ENCODE peak calls at places on chromosome 4, in eight cellular contexts. One of them, this sample, is unnamed.

GRCh38 chr4:83974111-83974789 is 438.3 kb downstream of the GPAT3 start:
- DNase-seq in brain microvascular endothelial cell: no peak
- DNase-seq in bronchial epithelial cell: peak; percentile 81
- DNase-seq in adipocyte: no peak
- DNase-seq in body of pancreas: no peak
- DNase-seq in HCT116: no peak
- DNase-seq in fibroblast of lung: no peak
- DNase-seq in cardiac muscle cell: no peak
- DNase-seq in this sample: no peak

GRCh38 chr4:73864365-73864764 is 4.8 kb upstream of the CXCL1 start:
- DNase-seq in HCT116: no peak
- DNase-seq in bronchial epithelial cell: peak; percentile 59
- DNase-seq in adipocyte: no peak
- DNase-seq in brain microvascular endothelial cell: no peak
- DNase-seq in body of pancreas: peak; percentile 37
- DNase-seq in fibroblast of lung: no peak
- DNase-seq in cardiac muscle cell: peak; percentile 7
- DNase-seq in this sample: no peak

GRCh38 chr4:38386654-38387188 is 277.3 kb upstream of the KLF3 start:
- DNase-seq in brain microvascular endothelial cell: no peak
- DNase-seq in body of pancreas: no peak
- DNase-seq in cardiac muscle cell: no peak
- DNase-seq in fibroblast of lung: no peak
- DNase-seq in bronchial epithelial cell: no peak
- DNase-seq in adipocyte: no peak
- DNase-seq in HCT116: no peak
- DNase-seq in this sample: no peak

GRCh38 chr4:186765138-186765537 is 41.5 kb upstream of the FAT1 start:
- DNase-seq in fibroblast of lung: peak; percentile 78
- DNase-seq in adipocyte: no peak
- DNase-seq in cardiac muscle cell: no peak
- DNase-seq in brain microvascular endothelial cell: no peak
- DNase-seq in body of pancreas: no peak
- DNase-seq in bronchial epithelial cell: no peak
- DNase-seq in HCT116: peak; percentile 68
- DNase-seq in this sample: no peak

GRCh38 chr4:23930750-23931488 is 41.1 kb upstream of the PPARGC1A start:
- DNase-seq in bronchial epithelial cell: no peak
- DNase-seq in body of pancreas: peak; percentile 67
- DNase-seq in brain microvascular endothelial cell: peak; percentile 64
- DNase-seq in cardiac muscle cell: peak; percentile 70
- DNase-seq in adipocyte: no peak
- DNase-seq in HCT116: no peak
- DNase-seq in fibroblast of lung: peak; percentile 32
- DNase-seq in this sample: no peak

GRCh38 chr4:26235500-26235899 is 85.3 kb upstream of the RBPJ start:
- DNase-seq in body of pancreas: peak; percentile 40
- DNase-seq in bronchial epithelial cell: peak; percentile 91
- DNase-seq in cardiac muscle cell: no peak
- DNase-seq in brain microvascular endothelial cell: no peak
- DNase-seq in fibroblast of lung: peak; percentile 47
- DNase-seq in adipocyte: peak; percentile 85
- DNase-seq in HCT116: no peak
- DNase-seq in this sample: no peak

GRCh38 chr4:1673671-1674070 is 10.4 kb downstream of the FAM53A start:
- DNase-seq in body of pancreas: no peak
- DNase-seq in bronchial epithelial cell: no peak
- DNase-seq in adipocyte: no peak
- DNase-seq in fibroblast of lung: no peak
- DNase-seq in HCT116: no peak
- DNase-seq in cardiac muscle cell: no peak
- DNase-seq in brain microvascular endothelial cell: no peak
- DNase-seq in this sample: no peak

GRCh38 chr4:167233523-167234387 is 539 bp downstream of the SPOCK3 start:
- DNase-seq in bronchial epithelial cell: peak; percentile 34
- DNase-seq in HCT116: no peak
- DNase-seq in brain microvascular endothelial cell: peak; percentile 2
- DNase-seq in body of pancreas: no peak
- DNase-seq in fibroblast of lung: peak; percentile 39
- DNase-seq in adipocyte: peak; percentile 45
- DNase-seq in cardiac muscle cell: peak; percentile 24
- DNase-seq in this sample: no peak

GRCh38 chr4:20831746-20832145 is 131.5 kb downstream of the PACRGL start:
- DNase-seq in fibroblast of lung: peak; percentile 44
- DNase-seq in bronchial epithelial cell: no peak
- DNase-seq in body of pancreas: no peak
- DNase-seq in cardiac muscle cell: no peak
- DNase-seq in brain microvascular endothelial cell: peak; percentile 18
- DNase-seq in HCT116: no peak
- DNase-seq in adipocyte: no peak
- DNase-seq in this sample: no peak

GRCh38 chr4:76920715-76921114 is 22.8 kb upstream of the SOWAHB start:
- DNase-seq in adipocyte: no peak
- DNase-seq in HCT116: no peak
- DNase-seq in brain microvascular endothelial cell: no peak
- DNase-seq in fibroblast of lung: no peak
- DNase-seq in bronchial epithelial cell: no peak
- DNase-seq in body of pancreas: no peak
- DNase-seq in cardiac muscle cell: no peak
- DNase-seq in this sample: no peak

GRCh38 chr4:3229964-3230363 is 19.0 kb upstream of the MSANTD1 start:
- DNase-seq in brain microvascular endothelial cell: no peak
- DNase-seq in bronchial epithelial cell: no peak
- DNase-seq in body of pancreas: no peak
- DNase-seq in adipocyte: no peak
- DNase-seq in fibroblast of lung: no peak
- DNase-seq in cardiac muscle cell: no peak
- DNase-seq in HCT116: no peak
- DNase-seq in this sample: no peak

GRCh38 chr4:186554890-186555827 is at the start of gene MTNR1A:
- DNase-seq in body of pancreas: peak; percentile 8
- DNase-seq in adipocyte: peak; percentile 15
- DNase-seq in cardiac muscle cell: peak; percentile 63
- DNase-seq in HCT116: no peak
- DNase-seq in bronchial epithelial cell: no peak
- DNase-seq in fibroblast of lung: peak; percentile 17
- DNase-seq in brain microvascular endothelial cell: no peak
- DNase-seq in this sample: no peak

GRCh38 chr4:172726001-172726423 is 442.6 kb upstream of the GALNT7 start:
- DNase-seq in cardiac muscle cell: no peak
- DNase-seq in HCT116: no peak
- DNase-seq in fibroblast of lung: no peak
- DNase-seq in bronchial epithelial cell: peak; percentile 9
- DNase-seq in body of pancreas: no peak
- DNase-seq in brain microvascular endothelial cell: no peak
- DNase-seq in adipocyte: no peak
- DNase-seq in this sample: no peak

GRCh38 chr4:8744083-8744805 is 127.4 kb downstream of the HMX1 start:
- DNase-seq in cardiac muscle cell: no peak
- DNase-seq in brain microvascular endothelial cell: no peak
- DNase-seq in HCT116: no peak
- DNase-seq in body of pancreas: no peak
- DNase-seq in adipocyte: no peak
- DNase-seq in bronchial epithelial cell: no peak
- DNase-seq in fibroblast of lung: no peak
- DNase-seq in this sample: no peak

GRCh38 chr4:15348695-15349094 is 79.1 kb upstream of the C1QTNF7 start:
- DNase-seq in adipocyte: no peak
- DNase-seq in fibroblast of lung: no peak
- DNase-seq in body of pancreas: no peak
- DNase-seq in bronchial epithelial cell: peak; percentile 78
- DNase-seq in brain microvascular endothelial cell: no peak
- DNase-seq in cardiac muscle cell: no peak
- DNase-seq in HCT116: no peak
- DNase-seq in this sample: no peak

GRCh38 chr4:185654311-185654710 is 119.0 kb upstream of the PDLIM3 start:
- DNase-seq in bronchial epithelial cell: peak; percentile 44
- DNase-seq in body of pancreas: no peak
- DNase-seq in brain microvascular endothelial cell: no peak
- DNase-seq in cardiac muscle cell: no peak
- DNase-seq in HCT116: no peak
- DNase-seq in adipocyte: no peak
- DNase-seq in fibroblast of lung: no peak
- DNase-seq in this sample: no peak

GRCh38 chr4:169314906-169315305 is 44.1 kb upstream of the SH3RF1 start:
- DNase-seq in cardiac muscle cell: peak; percentile 58
- DNase-seq in HCT116: peak; percentile 37
- DNase-seq in body of pancreas: peak; percentile 92
- DNase-seq in brain microvascular endothelial cell: peak; percentile 81
- DNase-seq in bronchial epithelial cell: peak; percentile 94
- DNase-seq in fibroblast of lung: peak; percentile 67
- DNase-seq in adipocyte: peak; percentile 48
- DNase-seq in this sample: no peak

GRCh38 chr4:175419120-175419774 is 392.8 kb downstream of the GPM6A start:
- DNase-seq in body of pancreas: no peak
- DNase-seq in brain microvascular endothelial cell: peak; percentile 95
- DNase-seq in fibroblast of lung: peak; percentile 98
- DNase-seq in cardiac muscle cell: no peak
- DNase-seq in HCT116: peak; percentile 53
- DNase-seq in bronchial epithelial cell: peak; percentile 88
- DNase-seq in adipocyte: peak; percentile 97
- DNase-seq in this sample: no peak

GRCh38 chr4:97828646-97829045 is 314.6 kb downstream of the STPG2 start:
- DNase-seq in adipocyte: no peak
- DNase-seq in brain microvascular endothelial cell: no peak
- DNase-seq in body of pancreas: no peak
- DNase-seq in fibroblast of lung: no peak
- DNase-seq in HCT116: no peak
- DNase-seq in bronchial epithelial cell: no peak
- DNase-seq in cardiac muscle cell: no peak
- DNase-seq in this sample: no peak

DNA sequence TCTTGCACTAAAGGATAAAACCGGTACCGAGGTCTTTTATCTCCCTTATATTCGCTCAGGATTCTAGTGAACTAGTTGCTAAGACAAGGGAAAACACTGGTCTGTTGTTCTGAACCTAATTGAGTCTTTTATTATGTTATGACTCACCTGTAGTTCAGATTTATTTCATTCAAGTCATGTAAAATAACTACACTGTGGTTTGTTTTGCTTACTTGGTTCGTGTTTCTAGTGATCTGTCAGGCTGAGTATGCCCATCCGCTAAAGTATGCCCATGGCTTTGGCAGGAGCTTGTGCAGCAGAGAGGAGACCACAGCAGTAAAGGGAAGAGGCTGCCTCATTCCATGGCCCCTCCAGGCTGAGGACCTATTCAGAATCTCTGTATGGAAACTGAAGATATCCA is 126.1 kb downstream of the AFF1 start:
- DNase-seq in brain microvascular endothelial cell: peak; percentile 54
- DNase-seq in body of pancreas: no peak
- DNase-seq in bronchial epithelial cell: peak; percentile 89
- DNase-seq in fibroblast of lung: peak; percentile 95
- DNase-seq in adipocyte: peak; percentile 35
- DNase-seq in cardiac muscle cell: no peak
- DNase-seq in HCT116: peak; percentile 56
- DNase-seq in this sample: no peak
- H3K4me3 ChIP-seq in brain microvascular endothelial cell: no peak overlapping the region
- H3K4me3 ChIP-seq in body of pancreas: no peak overlapping the region
- H3K4me3 ChIP-seq in bronchial epithelial cell: no peak overlapping the region
- H3K4me3 ChIP-seq in fibroblast of lung: no peak overlapping the region
- H3K4me3 ChIP-seq in adipocyte: no peak overlapping the region
- H3K4me3 ChIP-seq in cardiac muscle cell: no peak overlapping the region
- H3K4me3 ChIP-seq in HCT116: no peak overlapping the region
- H3K4me3 ChIP-seq in this sample: no peak overlapping the region

DNA sequence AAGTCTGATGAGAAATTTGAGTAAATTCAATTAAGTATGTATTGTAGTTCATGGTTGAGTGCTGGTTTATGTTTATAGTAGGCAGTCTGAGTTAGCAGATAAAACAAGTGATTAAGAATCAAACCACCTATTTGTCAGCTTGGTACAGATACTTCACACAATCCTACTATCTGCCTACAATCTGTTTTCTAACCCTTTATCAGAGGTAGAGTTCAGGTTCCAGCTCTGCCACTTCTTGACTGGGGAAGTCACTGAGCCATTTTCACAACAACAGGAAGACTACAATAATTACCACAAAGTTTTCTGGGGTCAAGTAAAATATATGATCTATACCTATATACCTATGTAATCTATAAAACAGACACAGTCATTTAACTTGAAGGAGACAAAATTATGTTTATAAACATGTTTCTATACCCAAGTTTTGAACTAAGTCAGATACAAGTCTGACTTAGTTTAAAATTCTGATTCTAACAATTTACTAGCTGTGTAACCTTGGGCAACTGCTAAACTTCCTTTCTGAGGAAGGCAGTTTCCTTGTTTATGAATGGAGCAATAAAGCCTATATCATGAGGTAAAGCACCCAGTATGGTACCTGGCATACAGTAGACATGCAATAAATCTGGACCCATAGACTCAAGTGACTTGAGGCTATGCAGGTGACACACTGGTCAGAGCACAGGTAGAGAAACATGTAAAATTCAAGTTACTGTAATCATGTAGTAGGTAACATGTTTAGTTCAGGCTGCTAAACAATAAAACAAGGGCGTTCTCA is 37.2 kb upstream of the BDH2 start:
- DNase-seq in HCT116: no peak
- DNase-seq in adipocyte: no peak
- DNase-seq in fibroblast of lung: no peak
- DNase-seq in brain microvascular endothelial cell: no peak
- DNase-seq in body of pancreas: no peak
- DNase-seq in cardiac muscle cell: no peak
- DNase-seq in bronchial epithelial cell: no peak
- DNase-seq in this sample: no peak
- H3K36me3 ChIP-seq in HCT116: peaks cover 43% of the 10 kb centered on the region
- H3K36me3 ChIP-seq in adipocyte: no peaks in the 10 kb centered on the region
- H3K36me3 ChIP-seq in fibroblast of lung: peaks cover 3% of the 10 kb centered on the region
- H3K36me3 ChIP-seq in brain microvascular endothelial cell: no peaks in the 10 kb centered on the region
- H3K36me3 ChIP-seq in body of pancreas: no peaks in the 10 kb centered on the region
- H3K36me3 ChIP-seq in cardiac muscle cell: peaks cover 5% of the 10 kb centered on the region
- H3K36me3 ChIP-seq in bronchial epithelial cell: no peaks in the 10 kb centered on the region
- H3K36me3 ChIP-seq in this sample: peaks cover 8% of the 10 kb centered on the region

GRCh38 chr4:152380919-152381318 is 155.0 kb downstream of the FBXW7 start:
- DNase-seq in bronchial epithelial cell: no peak
- DNase-seq in brain microvascular endothelial cell: no peak
- DNase-seq in fibroblast of lung: no peak
- DNase-seq in cardiac muscle cell: no peak
- DNase-seq in body of pancreas: no peak
- DNase-seq in adipocyte: no peak
- DNase-seq in HCT116: no peak
- DNase-seq in this sample: no peak
- H3K4me3 ChIP-seq in bronchial epithelial cell: no peak overlapping the region
- H3K4me3 ChIP-seq in brain microvascular endothelial cell: no peak overlapping the region
- H3K4me3 ChIP-seq in fibroblast of lung: no peak overlapping the region
- H3K4me3 ChIP-seq in cardiac muscle cell: no peak overlapping the region
- H3K4me3 ChIP-seq in body of pancreas: no peak overlapping the region
- H3K4me3 ChIP-seq in adipocyte: no peak overlapping the region
- H3K4me3 ChIP-seq in HCT116: no peak overlapping the region
- H3K4me3 ChIP-seq in this sample: no peak overlapping the region

GRCh38 chr4:80027611-80028010 is 45.4 kb downstream of the ANTXR2 start:
- DNase-seq in fibroblast of lung: no peak
- DNase-seq in cardiac muscle cell: no peak
- DNase-seq in bronchial epithelial cell: no peak
- DNase-seq in body of pancreas: no peak
- DNase-seq in HCT116: no peak
- DNase-seq in brain microvascular endothelial cell: no peak
- DNase-seq in adipocyte: peak; percentile 70
- DNase-seq in this sample: no peak
- H3K36me3 ChIP-seq in fibroblast of lung: peaks cover 4% of the 10 kb centered on the region
- H3K36me3 ChIP-seq in cardiac muscle cell: peaks cover 28% of the 10 kb centered on the region
- H3K36me3 ChIP-seq in bronchial epithelial cell: peaks cover 1% of the 10 kb centered on the region
- H3K36me3 ChIP-seq in body of pancreas: no peaks in the 10 kb centered on the region
- H3K36me3 ChIP-seq in HCT116: no peaks in the 10 kb centered on the region
- H3K36me3 ChIP-seq in brain microvascular endothelial cell: peaks cover 43% of the 10 kb centered on the region
- H3K36me3 ChIP-seq in adipocyte: peaks cover 97% of the 10 kb centered on the region
- H3K36me3 ChIP-seq in this sample: no peaks in the 10 kb centered on the region

This sample was measured in iPS DF 6.9.